ENCODE peak calls at places on chromosomes 4 and X, in ten cellular contexts. One of them, this sample, is unnamed.

GRCh38 chrX:22134681-22135080 is 102.6 kb downstream of the PHEX start:
- DNase-seq in nephron progenitor cell: no peak
- DNase-seq in hepatocyte: peak
- DNase-seq in psoas muscle: no peak
- DNase-seq in HFF-Myc: no peak
- DNase-seq in cardiac muscle cell: peak
- DNase-seq in tibial nerve: no peak
- DNase-seq in AG04450: peak
- DNase-seq in neural progenitor cell: no peak
- DNase-seq in suprapubic skin: no peak
- DNase-seq in this sample: no peak

GRCh38 chrX:25105251-25105650 is 89.5 kb upstream of the ARX start:
- DNase-seq in psoas muscle: no peak
- DNase-seq in hepatocyte: no peak
- DNase-seq in AG04450: no peak
- DNase-seq in suprapubic skin: no peak
- DNase-seq in neural progenitor cell: peak
- DNase-seq in HFF-Myc: no peak
- DNase-seq in tibial nerve: no peak
- DNase-seq in nephron progenitor cell: no peak
- DNase-seq in cardiac muscle cell: no peak
- DNase-seq in this sample: no peak

GRCh38 chr4:55768291-55768690 is 51.3 kb upstream of the EXOC1L start:
- DNase-seq in psoas muscle: no peak
- DNase-seq in AG04450: peak
- DNase-seq in hepatocyte: peak
- DNase-seq in HFF-Myc: peak
- DNase-seq in nephron progenitor cell: no peak
- DNase-seq in tibial nerve: no peak
- DNase-seq in neural progenitor cell: peak
- DNase-seq in suprapubic skin: no peak
- DNase-seq in cardiac muscle cell: peak
- DNase-seq in this sample: no peak

GRCh38 chrX:31837445-31837844 is 765.6 kb upstream of the FTHL17 start:
- DNase-seq in tibial nerve: no peak
- DNase-seq in hepatocyte: no peak
- DNase-seq in suprapubic skin: no peak
- DNase-seq in AG04450: no peak
- DNase-seq in psoas muscle: no peak
- DNase-seq in neural progenitor cell: no peak
- DNase-seq in HFF-Myc: no peak
- DNase-seq in cardiac muscle cell: no peak
- DNase-seq in nephron progenitor cell: no peak
- DNase-seq in this sample: no peak

GRCh38 chr4:54929459-54929858 is 195.9 kb downstream of the KDR start:
- DNase-seq in HFF-Myc: no peak
- DNase-seq in AG04450: no peak
- DNase-seq in cardiac muscle cell: no peak
- DNase-seq in neural progenitor cell: no peak
- DNase-seq in suprapubic skin: no peak
- DNase-seq in tibial nerve: no peak
- DNase-seq in psoas muscle: no peak
- DNase-seq in nephron progenitor cell: no peak
- DNase-seq in hepatocyte: no peak
- DNase-seq in this sample: no peak

GRCh38 chr4:38132843-38133662 is 172.9 kb downstream of the PTTG2 start:
- DNase-seq in tibial nerve: no peak
- DNase-seq in AG04450: no peak
- DNase-seq in cardiac muscle cell: no peak
- DNase-seq in HFF-Myc: no peak
- DNase-seq in nephron progenitor cell: no peak
- DNase-seq in neural progenitor cell: no peak
- DNase-seq in psoas muscle: no peak
- DNase-seq in suprapubic skin: peak
- DNase-seq in hepatocyte: peak
- DNase-seq in this sample: no peak

GRCh38 chr4:93710101-93710846 is 118.3 kb upstream of the ATOH1 start:
- DNase-seq in psoas muscle: no peak
- DNase-seq in neural progenitor cell: peak
- DNase-seq in tibial nerve: no peak
- DNase-seq in nephron progenitor cell: peak
- DNase-seq in HFF-Myc: no peak
- DNase-seq in hepatocyte: peak
- DNase-seq in AG04450: no peak
- DNase-seq in suprapubic skin: no peak
- DNase-seq in cardiac muscle cell: no peak
- DNase-seq in this sample: no peak

GRCh38 chrX:129979207-129979920 is 3.1 kb upstream of the BCORL1 start:
- DNase-seq in hepatocyte: no peak
- DNase-seq in cardiac muscle cell: no peak
- DNase-seq in suprapubic skin: peak
- DNase-seq in psoas muscle: no peak
- DNase-seq in AG04450: no peak
- DNase-seq in tibial nerve: no peak
- DNase-seq in nephron progenitor cell: peak
- DNase-seq in HFF-Myc: no peak
- DNase-seq in neural progenitor cell: peak
- DNase-seq in this sample: no peak

GRCh38 chr4:136637071-136637777 is 895.1 kb downstream of the PCDH18 start:
- DNase-seq in neural progenitor cell: peak
- DNase-seq in AG04450: no peak
- DNase-seq in suprapubic skin: no peak
- DNase-seq in HFF-Myc: no peak
- DNase-seq in nephron progenitor cell: peak
- DNase-seq in tibial nerve: no peak
- DNase-seq in hepatocyte: peak
- DNase-seq in psoas muscle: no peak
- DNase-seq in cardiac muscle cell: peak
- DNase-seq in this sample: no peak

GRCh38 chr4:159029481-159029880 is 73.4 kb upstream of the RAPGEF2 start:
- DNase-seq in neural progenitor cell: no peak
- DNase-seq in tibial nerve: no peak
- DNase-seq in hepatocyte: no peak
- DNase-seq in cardiac muscle cell: no peak
- DNase-seq in psoas muscle: no peak
- DNase-seq in suprapubic skin: no peak
- DNase-seq in HFF-Myc: no peak
- DNase-seq in nephron progenitor cell: no peak
- DNase-seq in AG04450: no peak
- DNase-seq in this sample: no peak

GRCh38 chr4:150986085-150986484 is 29.0 kb downstream of the LRBA start:
- DNase-seq in psoas muscle: no peak
- DNase-seq in suprapubic skin: no peak
- DNase-seq in HFF-Myc: no peak
- DNase-seq in cardiac muscle cell: no peak
- DNase-seq in neural progenitor cell: no peak
- DNase-seq in AG04450: no peak
- DNase-seq in tibial nerve: no peak
- DNase-seq in nephron progenitor cell: no peak
- DNase-seq in hepatocyte: no peak
- DNase-seq in this sample: no peak

GRCh38 chr4:144757969-144758368 is 112.0 kb downstream of the HHIP start:
- DNase-seq in nephron progenitor cell: no peak
- DNase-seq in suprapubic skin: no peak
- DNase-seq in hepatocyte: no peak
- DNase-seq in cardiac muscle cell: no peak
- DNase-seq in HFF-Myc: no peak
- DNase-seq in tibial nerve: no peak
- DNase-seq in AG04450: no peak
- DNase-seq in psoas muscle: no peak
- DNase-seq in neural progenitor cell: no peak
- DNase-seq in this sample: no peak

GRCh38 chr4:144748814-144749555 is 103.0 kb downstream of the HHIP start:
- DNase-seq in neural progenitor cell: no peak
- DNase-seq in suprapubic skin: no peak
- DNase-seq in AG04450: no peak
- DNase-seq in hepatocyte: no peak
- DNase-seq in nephron progenitor cell: no peak
- DNase-seq in HFF-Myc: peak
- DNase-seq in tibial nerve: no peak
- DNase-seq in cardiac muscle cell: peak
- DNase-seq in psoas muscle: no peak
- DNase-seq in this sample: no peak

GRCh38 chr4:144750348-144750747 is 104.4 kb downstream of the HHIP start:
- DNase-seq in cardiac muscle cell: no peak
- DNase-seq in neural progenitor cell: no peak
- DNase-seq in tibial nerve: no peak
- DNase-seq in hepatocyte: no peak
- DNase-seq in suprapubic skin: no peak
- DNase-seq in AG04450: no peak
- DNase-seq in psoas muscle: no peak
- DNase-seq in HFF-Myc: no peak
- DNase-seq in nephron progenitor cell: no peak
- DNase-seq in this sample: no peak

GRCh38 chr4:144754562-144755410 is 108.8 kb downstream of the HHIP start:
- DNase-seq in suprapubic skin: no peak
- DNase-seq in psoas muscle: no peak
- DNase-seq in AG04450: no peak
- DNase-seq in neural progenitor cell: peak
- DNase-seq in cardiac muscle cell: peak
- DNase-seq in hepatocyte: no peak
- DNase-seq in HFF-Myc: no peak
- DNase-seq in nephron progenitor cell: no peak
- DNase-seq in tibial nerve: no peak
- DNase-seq in this sample: no peak
- TF ChIP-seq CTCF in suprapubic skin: no peak
- TF ChIP-seq CTCF in psoas muscle: peak
- TF ChIP-seq CTCF in AG04450: peak
- TF ChIP-seq CTCF in neural progenitor cell: peak
- TF ChIP-seq CTCF in cardiac muscle cell: peak
- TF ChIP-seq CTCF in hepatocyte: peak
- TF ChIP-seq CTCF in HFF-Myc: peak
- TF ChIP-seq CTCF in nephron progenitor cell: no peak
- TF ChIP-seq CTCF in tibial nerve: no peak
- TF ChIP-seq CTCF in this sample: peak

DNA sequence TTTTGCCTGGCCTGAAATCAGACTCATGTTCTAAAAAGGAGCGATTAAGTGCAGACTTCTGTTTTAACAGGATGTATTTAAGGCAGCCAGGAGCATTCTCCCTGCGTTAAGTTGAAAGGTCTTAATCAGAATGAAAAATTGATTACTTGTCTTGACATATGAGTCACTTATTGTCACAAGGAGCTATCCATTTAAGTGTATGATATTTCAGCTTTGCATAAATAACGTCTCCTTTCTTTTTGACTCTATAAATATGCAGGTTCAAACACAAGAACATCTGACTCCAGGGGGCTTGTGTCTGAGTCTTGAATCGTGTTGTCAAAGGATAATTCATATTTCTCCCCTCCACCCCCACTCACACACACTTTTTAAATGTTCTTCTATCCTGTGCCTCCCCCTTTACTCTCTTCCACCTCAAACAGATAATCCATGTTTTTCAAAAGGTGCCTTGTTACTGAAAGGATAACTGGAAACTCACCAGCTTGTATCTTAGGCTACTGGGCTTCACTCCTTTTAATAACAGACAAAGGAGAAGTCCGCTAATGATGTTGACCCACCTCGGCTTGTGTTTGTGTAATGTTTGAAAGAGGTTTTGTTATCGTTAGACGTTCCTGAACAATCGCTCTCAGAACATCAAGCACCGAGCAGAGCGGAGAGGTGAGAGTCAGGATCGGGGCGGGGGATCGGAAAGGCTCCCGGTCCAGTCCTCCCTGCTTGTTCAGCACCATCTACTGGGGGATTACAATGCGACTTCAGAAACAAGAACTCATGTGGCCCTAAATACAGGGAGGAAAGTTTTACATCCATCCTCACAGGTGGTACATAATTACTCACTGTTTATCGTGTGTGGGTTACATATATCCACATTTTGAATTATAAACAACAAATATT is 107.5 kb upstream of the RPL34 start:
- DNase-seq in tibial nerve: no peak
- DNase-seq in HFF-Myc: no peak
- DNase-seq in suprapubic skin: no peak
- DNase-seq in hepatocyte: peak
- DNase-seq in nephron progenitor cell: peak
- DNase-seq in cardiac muscle cell: peak
- DNase-seq in psoas muscle: no peak
- DNase-seq in neural progenitor cell: peak
- DNase-seq in AG04450: peak
- DNase-seq in this sample: no peak
- TF ChIP-seq CTCF in tibial nerve: no peak
- TF ChIP-seq CTCF in HFF-Myc: peak
- TF ChIP-seq CTCF in suprapubic skin: no peak
- TF ChIP-seq CTCF in hepatocyte: peak
- TF ChIP-seq CTCF in nephron progenitor cell: peak
- TF ChIP-seq CTCF in cardiac muscle cell: peak
- TF ChIP-seq CTCF in psoas muscle: no peak
- TF ChIP-seq CTCF in neural progenitor cell: peak
- TF ChIP-seq CTCF in AG04450: peak
- TF ChIP-seq CTCF in this sample: peak

DNA sequence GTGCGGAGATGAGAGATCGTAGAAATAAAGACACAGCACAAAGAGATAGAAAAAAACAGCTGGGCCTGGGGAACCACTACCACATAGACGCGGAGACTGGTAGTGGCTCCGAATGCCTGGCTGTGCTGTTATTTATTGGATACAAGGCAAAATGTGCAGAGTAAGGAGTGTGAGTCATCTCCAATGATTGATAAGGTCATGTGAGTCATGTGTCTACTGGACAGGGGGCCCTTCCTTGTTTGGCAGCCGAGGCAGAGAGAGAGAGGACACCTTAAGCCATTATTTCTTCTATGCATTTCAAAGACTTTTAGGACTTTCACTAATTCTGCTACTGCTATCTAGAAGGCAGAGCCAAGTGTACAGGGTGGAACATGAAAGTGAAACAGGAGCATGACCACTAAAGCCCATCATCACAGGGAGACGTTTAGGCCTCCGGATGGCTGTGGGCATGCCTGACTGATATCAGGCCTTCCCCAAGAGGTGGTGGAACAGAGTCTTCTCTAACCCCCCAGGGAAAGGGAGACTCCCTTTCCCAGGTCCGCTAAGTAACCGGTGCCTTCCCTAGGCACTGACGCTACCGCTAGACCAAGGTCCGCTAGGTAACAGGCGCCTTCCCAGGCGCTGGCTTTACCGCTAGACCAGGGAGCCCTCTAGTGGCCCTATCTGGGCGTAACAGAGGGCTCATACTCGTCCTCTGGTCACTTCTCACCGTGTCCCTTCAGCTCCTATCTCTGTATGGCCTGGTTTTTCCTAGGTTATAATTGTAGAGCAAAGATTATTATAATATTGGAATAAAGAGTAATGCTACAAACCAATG is 921.5 kb upstream of the PCDH10 start:
- DNase-seq in HFF-Myc: no peak
- DNase-seq in nephron progenitor cell: peak
- DNase-seq in cardiac muscle cell: peak
- DNase-seq in AG04450: no peak
- DNase-seq in suprapubic skin: no peak
- DNase-seq in psoas muscle: peak
- DNase-seq in tibial nerve: no peak
- DNase-seq in hepatocyte: peak
- DNase-seq in neural progenitor cell: peak
- DNase-seq in this sample: no peak
- TF ChIP-seq CTCF in HFF-Myc: peak
- TF ChIP-seq CTCF in nephron progenitor cell: peak
- TF ChIP-seq CTCF in cardiac muscle cell: peak
- TF ChIP-seq CTCF in AG04450: peak
- TF ChIP-seq CTCF in suprapubic skin: no peak
- TF ChIP-seq CTCF in psoas muscle: no peak
- TF ChIP-seq CTCF in tibial nerve: no peak
- TF ChIP-seq CTCF in hepatocyte: peak
- TF ChIP-seq CTCF in neural progenitor cell: peak
- TF ChIP-seq CTCF in this sample: peak

GRCh38 chr4:169485791-169486742 is 126.3 kb downstream of the NEK1 start:
- DNase-seq in psoas muscle: no peak
- DNase-seq in tibial nerve: no peak
- DNase-seq in HFF-Myc: peak
- DNase-seq in AG04450: no peak
- DNase-seq in cardiac muscle cell: peak
- DNase-seq in suprapubic skin: no peak
- DNase-seq in nephron progenitor cell: peak
- DNase-seq in hepatocyte: peak
- DNase-seq in neural progenitor cell: peak
- DNase-seq in this sample: no peak
- TF ChIP-seq CTCF in psoas muscle: peak
- TF ChIP-seq CTCF in tibial nerve: peak
- TF ChIP-seq CTCF in HFF-Myc: peak
- TF ChIP-seq CTCF in AG04450: peak
- TF ChIP-seq CTCF in cardiac muscle cell: peak
- TF ChIP-seq CTCF in suprapubic skin: peak
- TF ChIP-seq CTCF in nephron progenitor cell: peak
- TF ChIP-seq CTCF in hepatocyte: peak
- TF ChIP-seq CTCF in neural progenitor cell: peak
- TF ChIP-seq CTCF in this sample: peak